ENCODE peak calls at places on chromosomes 7 and 10, in five cellular contexts. One of them, this sample, is unnamed.

GRCh38 chr10:55628260-55628701 is 732.8 kb downstream of the ZWINT start:
- DNase-seq in EH: no peak
- DNase-seq in Kasumi-1: no peak
- DNase-seq in HS-5: no peak
- DNase-seq in activated CD8-positive, alpha-beta memory T cell treated with anti-CD3 and anti-CD28 coated beads, Interleukin-2, amount 50 U/mL, for 4 hours: no peak
- DNase-seq in this sample: no peak

GRCh38 chr10:89582022-89582421 is 46.6 kb upstream of the SLC16A12 start:
- DNase-seq in EH: no peak
- DNase-seq in activated CD8-positive, alpha-beta memory T cell treated with anti-CD3 and anti-CD28 coated beads, Interleukin-2, amount 50 U/mL, for 4 hours: no peak
- DNase-seq in Kasumi-1: no peak
- DNase-seq in HS-5: no peak
- DNase-seq in this sample: no peak

GRCh38 chr10:124349231-124349992 is 69.3 kb downstream of the OAT start:
- DNase-seq in EH: no peak
- DNase-seq in HS-5: no peak
- DNase-seq in Kasumi-1: no peak
- DNase-seq in activated CD8-positive, alpha-beta memory T cell treated with anti-CD3 and anti-CD28 coated beads, Interleukin-2, amount 50 U/mL, for 4 hours: no peak
- DNase-seq in this sample: no peak

GRCh38 chr7:77327067-77327931 is 88.8 kb downstream of the GSAP start:
- DNase-seq in Kasumi-1: peak
- DNase-seq in activated CD8-positive, alpha-beta memory T cell treated with anti-CD3 and anti-CD28 coated beads, Interleukin-2, amount 50 U/mL, for 4 hours: no peak
- DNase-seq in EH: peak
- DNase-seq in HS-5: peak
- DNase-seq in this sample: no peak

GRCh38 chr10:8444630-8445029 is 390.1 kb downstream of the GATA3 start:
- DNase-seq in Kasumi-1: no peak
- DNase-seq in EH: peak
- DNase-seq in HS-5: no peak
- DNase-seq in activated CD8-positive, alpha-beta memory T cell treated with anti-CD3 and anti-CD28 coated beads, Interleukin-2, amount 50 U/mL, for 4 hours: peak
- DNase-seq in this sample: no peak

GRCh38 chr7:148987751-148988512 is 40.4 kb downstream of the PDIA4 start:
- DNase-seq in Kasumi-1: no peak
- DNase-seq in HS-5: no peak
- DNase-seq in activated CD8-positive, alpha-beta memory T cell treated with anti-CD3 and anti-CD28 coated beads, Interleukin-2, amount 50 U/mL, for 4 hours: no peak
- DNase-seq in EH: no peak
- DNase-seq in this sample: no peak

GRCh38 chr10:23291551-23292334 is 52.9 kb downstream of the C10orf67 start:
- DNase-seq in EH: peak
- DNase-seq in activated CD8-positive, alpha-beta memory T cell treated with anti-CD3 and anti-CD28 coated beads, Interleukin-2, amount 50 U/mL, for 4 hours: no peak
- DNase-seq in Kasumi-1: no peak
- DNase-seq in HS-5: no peak
- DNase-seq in this sample: peak

GRCh38 chr7:129438839-129439640 is 4.8 kb downstream of the STRIP2 start:
- DNase-seq in HS-5: peak
- DNase-seq in activated CD8-positive, alpha-beta memory T cell treated with anti-CD3 and anti-CD28 coated beads, Interleukin-2, amount 50 U/mL, for 4 hours: no peak
- DNase-seq in Kasumi-1: no peak
- DNase-seq in EH: peak
- DNase-seq in this sample: peak

GRCh38 chr10:29784175-29784773 is 149.5 kb upstream of the SVIL start:
- DNase-seq in EH: peak
- DNase-seq in Kasumi-1: no peak
- DNase-seq in activated CD8-positive, alpha-beta memory T cell treated with anti-CD3 and anti-CD28 coated beads, Interleukin-2, amount 50 U/mL, for 4 hours: no peak
- DNase-seq in HS-5: peak
- DNase-seq in this sample: peak

GRCh38 chr7:139451638-139452037 is 31.8 kb downstream of the KLRG2 start:
- DNase-seq in HS-5: no peak
- DNase-seq in Kasumi-1: no peak
- DNase-seq in EH: peak
- DNase-seq in activated CD8-positive, alpha-beta memory T cell treated with anti-CD3 and anti-CD28 coated beads, Interleukin-2, amount 50 U/mL, for 4 hours: no peak
- DNase-seq in this sample: no peak

GRCh38 chr10:15112657-15113056 is 15.5 kb downstream of the RPP38 start:
- DNase-seq in activated CD8-positive, alpha-beta memory T cell treated with anti-CD3 and anti-CD28 coated beads, Interleukin-2, amount 50 U/mL, for 4 hours: no peak
- DNase-seq in HS-5: no peak
- DNase-seq in Kasumi-1: no peak
- DNase-seq in EH: no peak
- DNase-seq in this sample: no peak

GRCh38 chr7:41925946-41926345 is 223.1 kb upstream of the INHBA start:
- DNase-seq in EH: no peak
- DNase-seq in Kasumi-1: no peak
- DNase-seq in HS-5: no peak
- DNase-seq in activated CD8-positive, alpha-beta memory T cell treated with anti-CD3 and anti-CD28 coated beads, Interleukin-2, amount 50 U/mL, for 4 hours: no peak
- DNase-seq in this sample: no peak

GRCh38 chr10:46019541-46020343 is 10.7 kb downstream of the NCOA4 start:
- DNase-seq in activated CD8-positive, alpha-beta memory T cell treated with anti-CD3 and anti-CD28 coated beads, Interleukin-2, amount 50 U/mL, for 4 hours: no peak
- DNase-seq in EH: no peak
- DNase-seq in HS-5: no peak
- DNase-seq in Kasumi-1: peak
- DNase-seq in this sample: no peak

GRCh38 chr7:51045319-51046102 is 262.8 kb upstream of the GRB10 start:
- DNase-seq in HS-5: peak
- DNase-seq in EH: peak
- DNase-seq in activated CD8-positive, alpha-beta memory T cell treated with anti-CD3 and anti-CD28 coated beads, Interleukin-2, amount 50 U/mL, for 4 hours: no peak
- DNase-seq in Kasumi-1: no peak
- DNase-seq in this sample: peak

GRCh38 chr10:71719464-71720303 is at the start of gene C10orf105:
- DNase-seq in HS-5: no peak
- DNase-seq in activated CD8-positive, alpha-beta memory T cell treated with anti-CD3 and anti-CD28 coated beads, Interleukin-2, amount 50 U/mL, for 4 hours: no peak
- DNase-seq in EH: no peak
- DNase-seq in Kasumi-1: no peak
- DNase-seq in this sample: no peak

GRCh38 chr7:1407883-1408282 is 51.4 kb downstream of the MICALL2 start:
- DNase-seq in Kasumi-1: no peak
- DNase-seq in activated CD8-positive, alpha-beta memory T cell treated with anti-CD3 and anti-CD28 coated beads, Interleukin-2, amount 50 U/mL, for 4 hours: no peak
- DNase-seq in HS-5: no peak
- DNase-seq in EH: no peak
- DNase-seq in this sample: no peak

GRCh38 chr10:22597142-22597541 is 117.2 kb downstream of the PIP4K2A start:
- DNase-seq in EH: peak
- DNase-seq in HS-5: no peak
- DNase-seq in activated CD8-positive, alpha-beta memory T cell treated with anti-CD3 and anti-CD28 coated beads, Interleukin-2, amount 50 U/mL, for 4 hours: no peak
- DNase-seq in Kasumi-1: no peak
- DNase-seq in this sample: peak

GRCh38 chr7:7148799-7149481 is 33.4 kb upstream of the C1GALT1 start:
- DNase-seq in HS-5: no peak
- DNase-seq in EH: no peak
- DNase-seq in Kasumi-1: no peak
- DNase-seq in activated CD8-positive, alpha-beta memory T cell treated with anti-CD3 and anti-CD28 coated beads, Interleukin-2, amount 50 U/mL, for 4 hours: no peak
- DNase-seq in this sample: peak

GRCh38 chr7:36116347-36117200 is 36.5 kb upstream of the EEPD1 start:
- DNase-seq in EH: peak
- DNase-seq in activated CD8-positive, alpha-beta memory T cell treated with anti-CD3 and anti-CD28 coated beads, Interleukin-2, amount 50 U/mL, for 4 hours: no peak
- DNase-seq in Kasumi-1: no peak
- DNase-seq in HS-5: peak
- DNase-seq in this sample: peak

GRCh38 chr10:43854042-43854441 is 205.4 kb upstream of the ZNF32 start:
- DNase-seq in activated CD8-positive, alpha-beta memory T cell treated with anti-CD3 and anti-CD28 coated beads, Interleukin-2, amount 50 U/mL, for 4 hours: no peak
- DNase-seq in HS-5: no peak
- DNase-seq in EH: peak
- DNase-seq in Kasumi-1: no peak
- DNase-seq in this sample: peak

GRCh38 chr7:23864984-23865383 is 155.0 kb downstream of the STK31 start:
- DNase-seq in Kasumi-1: no peak
- DNase-seq in EH: peak
- DNase-seq in HS-5: peak
- DNase-seq in activated CD8-positive, alpha-beta memory T cell treated with anti-CD3 and anti-CD28 coated beads, Interleukin-2, amount 50 U/mL, for 4 hours: no peak
- DNase-seq in this sample: peak

GRCh38 chr10:123377883-123378282 is 223.7 kb downstream of the BUB3 start:
- DNase-seq in HS-5: no peak
- DNase-seq in activated CD8-positive, alpha-beta memory T cell treated with anti-CD3 and anti-CD28 coated beads, Interleukin-2, amount 50 U/mL, for 4 hours: no peak
- DNase-seq in EH: no peak
- DNase-seq in Kasumi-1: no peak
- DNase-seq in this sample: no peak

GRCh38 chr10:132788180-132788830 is 2.4 kb upstream of the NKX6-2 start:
- DNase-seq in Kasumi-1: no peak
- DNase-seq in activated CD8-positive, alpha-beta memory T cell treated with anti-CD3 and anti-CD28 coated beads, Interleukin-2, amount 50 U/mL, for 4 hours: no peak
- DNase-seq in EH: peak
- DNase-seq in HS-5: no peak
- DNase-seq in this sample: no peak

GRCh38 chr7:8125680-8126444 is 136.1 kb downstream of the ICA1 start:
- DNase-seq in EH: no peak
- DNase-seq in activated CD8-positive, alpha-beta memory T cell treated with anti-CD3 and anti-CD28 coated beads, Interleukin-2, amount 50 U/mL, for 4 hours: peak
- DNase-seq in HS-5: no peak
- DNase-seq in Kasumi-1: peak
- DNase-seq in this sample: no peak

GRCh38 chr7:151558575-151558974 is 38.9 kb upstream of the RHEB start:
- DNase-seq in activated CD8-positive, alpha-beta memory T cell treated with anti-CD3 and anti-CD28 coated beads, Interleukin-2, amount 50 U/mL, for 4 hours: no peak
- DNase-seq in EH: peak
- DNase-seq in Kasumi-1: no peak
- DNase-seq in HS-5: no peak
- DNase-seq in this sample: no peak

GRCh38 chr7:4683884-4684565 is 1.9 kb downstream of the FOXK1 start:
- DNase-seq in activated CD8-positive, alpha-beta memory T cell treated with anti-CD3 and anti-CD28 coated beads, Interleukin-2, amount 50 U/mL, for 4 hours: peak
- DNase-seq in EH: peak
- DNase-seq in Kasumi-1: no peak
- DNase-seq in HS-5: peak
- DNase-seq in this sample: peak

GRCh38 chr7:88357794-88358533 is 51.3 kb upstream of the STEAP4 start:
- DNase-seq in HS-5: no peak
- DNase-seq in EH: no peak
- DNase-seq in Kasumi-1: peak
- DNase-seq in activated CD8-positive, alpha-beta memory T cell treated with anti-CD3 and anti-CD28 coated beads, Interleukin-2, amount 50 U/mL, for 4 hours: no peak
- DNase-seq in this sample: peak

GRCh38 chr7:151700621-151701185 is 176.2 kb downstream of the PRKAG2 start:
- DNase-seq in activated CD8-positive, alpha-beta memory T cell treated with anti-CD3 and anti-CD28 coated beads, Interleukin-2, amount 50 U/mL, for 4 hours: no peak
- DNase-seq in EH: peak
- DNase-seq in Kasumi-1: no peak
- DNase-seq in HS-5: no peak
- DNase-seq in this sample: peak

GRCh38 chr10:121900443-121901174 is 27.2 kb downstream of the ATE1 start:
- DNase-seq in Kasumi-1: peak
- DNase-seq in HS-5: peak
- DNase-seq in EH: peak
- DNase-seq in activated CD8-positive, alpha-beta memory T cell treated with anti-CD3 and anti-CD28 coated beads, Interleukin-2, amount 50 U/mL, for 4 hours: no peak
- DNase-seq in this sample: peak

GRCh38 chr7:49775065-49775948 is 1.9 kb downstream of the VWC2 start:
- DNase-seq in HS-5: no peak
- DNase-seq in EH: no peak
- DNase-seq in activated CD8-positive, alpha-beta memory T cell treated with anti-CD3 and anti-CD28 coated beads, Interleukin-2, amount 50 U/mL, for 4 hours: no peak
- DNase-seq in Kasumi-1: no peak
- DNase-seq in this sample: no peak

GRCh38 chr7:133691727-133692450 is 435.3 kb upstream of the LRGUK start:
- DNase-seq in activated CD8-positive, alpha-beta memory T cell treated with anti-CD3 and anti-CD28 coated beads, Interleukin-2, amount 50 U/mL, for 4 hours: no peak
- DNase-seq in Kasumi-1: no peak
- DNase-seq in EH: no peak
- DNase-seq in HS-5: no peak
- DNase-seq in this sample: no peak

GRCh38 chr7:105719395-105719794 is 138.1 kb upstream of the EFCAB10 start:
- DNase-seq in Kasumi-1: peak
- DNase-seq in activated CD8-positive, alpha-beta memory T cell treated with anti-CD3 and anti-CD28 coated beads, Interleukin-2, amount 50 U/mL, for 4 hours: no peak
- DNase-seq in HS-5: no peak
- DNase-seq in EH: no peak
- DNase-seq in this sample: no peak